ENCODE peak calls at places on chromosomes 12 and 14, in five cellular contexts. O is keratinocyte, F is coronary artery, M is HCT116, X is stomach. Y is an unnamed sample.

GRCh38 chr12:89383235-89384049 is 31.1 kb upstream of the DUSP6 start:
- DNase-seq in M (no peak), O (no peak), F (no peak), X (no peak), Y (no peak)

GRCh38 chr12:125286005-125286727 is 220.9 kb downstream of the AACS start:
- DNase-seq in O (no peak), X (no peak), M (no peak), F (no peak), Y (no peak)

GRCh38 chr14:42930058-42930457 is 1323.4 kb downstream of the LRFN5 start:
- DNase-seq in X (no peak), M (no peak), F (no peak), O (no peak), Y (no peak)

GRCh38 chr14:28571636-28572035 is 195.0 kb upstream of the FOXG1 start:
- DNase-seq in O (no peak), M (no peak), F (no peak), X (no peak), Y (no peak)

GRCh38 chr14:80560800-80561199 is 349.5 kb upstream of the DIO2 start:
- DNase-seq in F (no peak), O (no peak), X (no peak), M (no peak), Y (no peak)

GRCh38 chr12:19539836-19540235 is 100.5 kb downstream of the AEBP2 start:
- DNase-seq in O (no peak), X (no peak), M (no peak), F (no peak), Y (no peak)

GRCh38 chr12:7076493-7076892 is 15.8 kb downstream of the C1R start:
- DNase-seq in O (no peak), M (no peak), X (no peak), F (peak; percentile 57), Y (no peak)

GRCh38 chr14:52802597-52802996 is 11.2 kb upstream of the GNPNAT1 start:
- DNase-seq in F (no peak), M (no peak), O (peak; percentile 30), X (no peak), Y (no peak)

GRCh38 chr14:93103392-93104080 is 12.2 kb downstream of the ITPK1 start:
- DNase-seq in O (no peak), F (no peak), X (peak; percentile 74), M (no peak), Y (no peak)

GRCh38 chr14:37089410-37089809 is 83.0 kb downstream of the SLC25A21 start:
- DNase-seq in F (no peak), O (no peak), X (no peak), M (no peak), Y (no peak)

GRCh38 chr12:57584050-57584449 is 6.9 kb upstream of the PIP4K2C start:
- DNase-seq in X (no peak), F (no peak), O (no peak), M (no peak), Y (no peak)

GRCh38 chr14:61930101-61930857 is 168.1 kb downstream of the SNAPC1 start:
- DNase-seq in F (no peak), O (no peak), X (no peak), M (no peak), Y (no peak)

GRCh38 chr14:101461891-101462290 is 99.4 kb upstream of the DIO3 start:
- DNase-seq in O (no peak), X (peak; percentile 14), F (no peak), M (no peak), Y (no peak)

GRCh38 chr12:94263905-94264655 is 115.7 kb downstream of the PLXNC1 start:
- DNase-seq in M (no peak), X (no peak), F (no peak), O (no peak), Y (no peak)

DNA sequence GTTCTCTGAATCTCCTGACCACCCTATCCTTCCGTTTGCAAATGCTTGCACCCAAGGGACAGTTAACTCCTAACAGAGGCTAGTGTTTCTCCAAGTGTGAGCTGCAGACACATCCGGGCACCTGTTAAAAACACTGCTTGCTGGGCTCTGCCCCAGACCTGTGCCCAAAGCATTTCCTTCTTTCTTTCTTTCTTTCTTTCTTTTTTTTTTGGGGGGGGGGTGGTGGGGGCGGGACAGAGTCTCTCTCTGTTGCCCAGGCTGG is 42.5 kb downstream of the SPRING1 start:
- DNase-seq in O (no peak), F (no peak), X (no peak), M (no peak), Y (no peak)
- H3K4me3 ChIP-seq in O (no peak overlapping the region), F (no peak overlapping the region), X (no peak overlapping the region), M (no peak overlapping the region), Y (no peak overlapping the region)

GRCh38 chr14:24576178-24576577 is at the start of gene CTSG:
- DNase-seq in O (no peak), M (no peak), F (no peak), X (no peak), Y (no peak)
- H3K4me3 ChIP-seq in O (no peak within 1 kb of the TSS), M (no peak within 1 kb of the TSS), F (no peak within 1 kb of the TSS), X (no peak within 1 kb of the TSS), Y (no peak within 1 kb of the TSS)

GRCh38 chr12:104263026-104263425 is 40.5 kb upstream of the EID3 start:
- DNase-seq in M (no peak), X (no peak), F (no peak), O (no peak), Y (no peak)

GRCh38 chr12:104257913-104258472 is 42.4 kb downstream of the TXNRD1 start:
- DNase-seq in F (no peak), X (no peak), O (no peak), M (no peak), Y (no peak)

GRCh38 chr12:104263580-104264358 is 39.8 kb upstream of the EID3 start:
- DNase-seq in X (no peak), F (no peak), M (no peak), O (peak; percentile 85), Y (no peak)

DNA sequence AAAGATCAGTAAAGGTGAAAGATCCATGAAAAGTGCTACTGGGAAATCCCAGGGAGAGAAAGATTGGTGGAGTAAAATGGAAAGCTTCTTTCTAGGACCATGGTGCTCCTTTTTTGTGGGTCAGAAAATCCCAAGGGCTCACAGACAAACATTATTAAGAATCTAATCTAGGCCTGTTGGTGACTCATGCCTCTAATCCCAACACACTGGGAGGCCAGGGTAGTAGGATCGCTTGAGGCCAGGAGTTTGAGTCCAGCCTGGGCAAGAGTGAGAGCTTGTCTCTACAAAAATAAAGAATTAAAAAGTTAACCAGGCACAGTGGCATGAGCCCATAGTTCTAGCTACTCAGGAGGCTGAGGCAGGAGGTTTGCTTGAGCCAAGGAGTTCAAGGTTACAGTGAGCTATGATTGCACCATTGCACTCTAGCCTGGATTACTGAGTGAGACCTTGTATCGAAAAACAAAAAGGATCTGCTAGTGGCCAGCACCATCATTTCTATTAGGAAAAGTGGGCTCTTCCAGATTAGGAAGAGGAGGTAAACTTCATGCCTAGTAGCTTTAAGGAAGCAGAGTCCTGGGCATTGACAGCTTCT is 43.0 kb downstream of the TXNRD1 start:
- DNase-seq in X (no peak), O (no peak), F (no peak), M (no peak), Y (no peak)
- H3K4me3 ChIP-seq in X (no peak overlapping the region), O (no peak overlapping the region), F (no peak overlapping the region), M (no peak overlapping the region), Y (no peak overlapping the region)

GRCh38 chr12:128267246-128267622 is 264 bp downstream of the TMEM132C start:
- DNase-seq in X (no peak), M (no peak), F (no peak), O (no peak), Y (no peak)

GRCh38 chr12:128268348-128268725 is 1.4 kb downstream of the TMEM132C start:
- DNase-seq in X (no peak), M (no peak), O (no peak), F (no peak), Y (no peak)

GRCh38 chr12:128266559-128267245 is at the start of gene TMEM132C:
- DNase-seq in F (no peak), O (no peak), M (no peak), X (no peak), Y (no peak)

GRCh38 chr12:128267651-128268347 is 829 bp downstream of the TMEM132C start:
- DNase-seq in M (no peak), X (no peak), F (no peak), O (no peak), Y (no peak)

DNA sequence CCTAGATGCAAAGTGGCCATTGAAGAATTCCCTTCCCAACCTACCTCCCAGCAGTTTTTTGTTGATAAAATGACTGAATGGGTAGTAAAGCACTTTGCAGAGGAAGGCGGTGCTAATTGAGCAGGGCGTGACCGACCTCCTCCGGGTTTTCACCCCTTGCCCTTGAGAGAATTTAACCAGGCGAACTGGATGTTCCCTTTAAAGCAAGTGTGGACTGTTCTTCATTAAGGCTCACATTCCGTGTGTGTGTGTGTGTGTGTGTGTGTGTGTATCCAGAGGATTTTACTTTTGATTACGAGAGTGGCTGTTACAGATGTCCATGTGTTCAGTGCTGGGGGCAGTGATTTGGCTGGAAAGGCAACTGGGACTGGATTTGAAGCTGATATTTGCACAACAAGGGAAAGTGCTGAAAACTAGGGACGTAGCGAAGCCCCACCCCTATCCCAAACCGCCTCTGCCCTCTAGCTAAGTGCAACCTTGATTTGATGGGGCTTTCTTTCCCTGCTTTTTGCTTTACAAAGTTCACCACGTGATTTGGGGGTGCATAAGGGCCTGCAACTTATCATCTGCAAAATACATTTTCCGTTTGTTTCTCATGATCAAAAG is 2.2 kb downstream of the TMEM132C start:
- DNase-seq in O (no peak), M (no peak), X (no peak), F (no peak), Y (no peak)
- H3K4me3 ChIP-seq in O (no peak overlapping the region), M (no peak overlapping the region), X (no peak overlapping the region), F (peak overlapping the region; percentile 40), Y (no peak overlapping the region)

GRCh38 chr12:10749700-10750384 is 26.7 kb upstream of the YBX3 start:
- DNase-seq in F (peak; percentile 87), X (peak; percentile 70), M (peak; percentile 94), O (no peak), Y (peak; percentile 65)
- H3K4me3 ChIP-seq in F (peak overlapping the region; percentile 54), X (peak overlapping the region; percentile 31), M (peak overlapping the region; percentile 8), O (peak overlapping the region; percentile 0), Y (peak overlapping the region; percentile 3)

GRCh38 chr12:55741978-55742377 is 944 bp upstream of the GDF11 start:
- DNase-seq in F (no peak), O (no peak), M (no peak), X (no peak), Y (no peak)

GRCh38 chr12:55745361-55746146 is 2.6 kb downstream of the GDF11 start:
- DNase-seq in F (no peak), M (no peak), X (no peak), O (no peak), Y (no peak)

GRCh38 chr12:55743967-55744931 is 1.3 kb downstream of the GDF11 start:
- DNase-seq in M (no peak), F (no peak), O (no peak), X (no peak), Y (no peak)

GRCh38 chr12:55742719-55743130 is at the start of gene GDF11:
- DNase-seq in O (no peak), M (no peak), X (peak; percentile 75), F (no peak), Y (no peak)

GRCh38 chr12:55743131-55743921 is 404 bp downstream of the GDF11 start:
- DNase-seq in O (no peak), M (no peak), X (peak; percentile 60), F (no peak), Y (no peak)
- H3K4me3 ChIP-seq in O (peak overlapping the region; percentile 72), M (peak overlapping the region; percentile 55), X (peak overlapping the region; percentile 59), F (peak overlapping the region; percentile 81), Y (peak overlapping the region; percentile 84)

GRCh38 chr14:36052681-36053080 is 123.8 kb downstream of the PTCSC3 start:
- DNase-seq in X (no peak), O (no peak), M (no peak), F (no peak), Y (no peak)

GRCh38 chr14:36052063-36052462 is 124.5 kb downstream of the PTCSC3 start:
- DNase-seq in O (no peak), F (no peak), X (no peak), M (no peak), Y (no peak)

GRCh38 chr14:36048667-36049066 is 127.9 kb downstream of the PTCSC3 start:
- DNase-seq in O (no peak), M (no peak), X (no peak), F (no peak), Y (no peak)

GRCh38 chr14:36047912-36048311 is 128.6 kb downstream of the PTCSC3 start:
- DNase-seq in O (no peak), X (no peak), F (no peak), M (no peak), Y (no peak)
- H3K4me3 ChIP-seq in O (no peak overlapping the region), X (no peak overlapping the region), F (no peak overlapping the region), M (no peak overlapping the region), Y (no peak overlapping the region)